ENCODE peak calls at places on chromosome X, in four cellular contexts. K is neuronal stem cell; O is H1; R is effector memory CD4-positive, alpha-beta T cell. J is an unnamed sample.

GRCh38 chrX:9342581-9343051 is 122.2 kb upstream of the TBL1X start:
- DNase-seq in K (peak; percentile 56), O (peak; percentile 46), R (no peak), J (peak; percentile 37)

GRCh38 chrX:21972721-21973120 is 32.2 kb downstream of the SMS start:
- DNase-seq in K (no peak), O (peak; percentile 3), R (peak; percentile 35), J (peak; percentile 26)

GRCh38 chrX:38890963-38891362 is 89.7 kb downstream of the MID1IP1 start:
- DNase-seq in K (no peak), O (no peak), R (no peak), J (no peak)

GRCh38 chrX:31706456-31706855 is 634.6 kb upstream of the FTHL17 start:
- DNase-seq in K (no peak), O (no peak), R (no peak), J (no peak)

GRCh38 chrX:26925088-26925487 is 538.1 kb downstream of the PPP4R3C start:
- DNase-seq in K (no peak), O (no peak), R (no peak), J (no peak)

GRCh38 chrX:17160971-17161370 is 214.0 kb upstream of the NHS start:
- DNase-seq in K (no peak), O (no peak), R (no peak), J (no peak)

GRCh38 chrX:149962010-149962409 is 23.7 kb upstream of the EOLA2 start:
- DNase-seq in K (no peak), O (no peak), R (no peak), J (no peak)

GRCh38 chrX:145910017-145910416 is 92.4 kb downstream of the SLITRK2 start:
- DNase-seq in K (no peak), O (no peak), R (no peak), J (no peak)

GRCh38 chrX:49995021-49995731 is 72.8 kb downstream of the CLCN5 start:
- DNase-seq in K (no peak), O (no peak), R (no peak), J (no peak)

GRCh38 chrX:68794486-68794885 is 34.3 kb upstream of the EFNB1 start:
- DNase-seq in K (no peak), O (no peak), R (no peak), J (no peak)

GRCh38 chrX:74557378-74557777 is 57.0 kb downstream of the RLIM start:
- DNase-seq in K (no peak), O (no peak), R (no peak), J (no peak)

GRCh38 chrX:2145672-2146412 is 354.9 kb downstream of the DHRSX start:
- DNase-seq in K (no peak), O (no peak), R (no peak), J (no peak)

GRCh38 chrX:2627272-2627867 is 63.7 kb upstream of the CD99 start:
- DNase-seq in K (no peak), O (no peak), R (no peak), J (peak; percentile 52)

GRCh38 chrX:105297041-105297440 is 76.5 kb upstream of the TEX13A start:
- DNase-seq in K (no peak), O (no peak), R (no peak), J (no peak)

GRCh38 chrX:49186125-49187027 is at the start of gene PRICKLE3:
- DNase-seq in K (no peak), O (no peak), R (peak; percentile 47), J (peak; percentile 62)

GRCh38 chrX:55796496-55796895 is 78.9 kb downstream of the RRAGB start:
- DNase-seq in K (no peak), O (no peak), R (no peak), J (no peak)

GRCh38 chrX:10755477-10756334 is 135.3 kb upstream of the MID1 start:
- DNase-seq in K (peak; percentile 43), O (peak; percentile 36), R (no peak), J (no peak)

GRCh38 chrX:100478714-100479113 is 68.6 kb upstream of the PCDH19 start:
- DNase-seq in K (no peak), O (no peak), R (no peak), J (no peak)

GRCh38 chrX:30635630-30636029 is 17.6 kb upstream of the GK start:
- DNase-seq in K (no peak), O (no peak), R (no peak), J (no peak)

GRCh38 chrX:97215166-97215565 is 331.5 kb downstream of the RPA4 start:
- DNase-seq in K (no peak), O (no peak), R (no peak), J (no peak)

GRCh38 chrX:53089224-53089842 is 4.6 kb upstream of the KANTR start:
- DNase-seq in K (no peak), O (no peak), R (peak; percentile 6), J (peak; percentile 60)

GRCh38 chrX:107678957-107679740 is 50.8 kb downstream of the PRPS1 start:
- DNase-seq in K (no peak), O (no peak), R (peak; percentile 44), J (peak; percentile 44)

GRCh38 chrX:110795645-110796510 is at the start of gene CHRDL1:
- DNase-seq in K (peak; percentile 18), O (no peak), R (no peak), J (no peak)

GRCh38 chrX:24110049-24110448 is 39.5 kb upstream of the ZFX start:
- DNase-seq in K (no peak), O (no peak), R (no peak), J (no peak)

GRCh38 chrX:58051346-58051745 is 141.1 kb upstream of the ZXDA start:
- DNase-seq in K (no peak), O (no peak), R (no peak), J (no peak)

GRCh38 chrX:39577206-39577605 is 520.6 kb downstream of the BCOR start:
- DNase-seq in K (no peak), O (no peak), R (no peak), J (no peak)

GRCh38 chrX:51742586-51742985 is 656 bp upstream of the GSPT2 start:
- DNase-seq in K (no peak), O (no peak), R (no peak), J (no peak)

GRCh38 chrX:109997786-109998452 is 5.0 kb upstream of the TMEM164 start:
- DNase-seq in K (no peak), O (no peak), R (no peak), J (no peak)

GRCh38 chrX:78960888-78961287 is 15.7 kb downstream of the P2RY10 start:
- DNase-seq in K (no peak), O (no peak), R (no peak), J (no peak)
- H3K4me1 ChIP-seq in K (no peaks in the 10 kb centered on the region), O (no peaks in the 10 kb centered on the region), R (peaks cover 8% of the 10 kb centered on the region), J (peaks cover 33% of the 10 kb centered on the region)

GRCh38 chrX:11756354-11757318 is 1.4 kb upstream of the MSL3 start:
- DNase-seq in K (no peak), O (no peak), R (no peak), J (no peak)
- H3K27ac ChIP-seq in K (no peak overlapping the region), O (no peak overlapping the region), R (no peak overlapping the region), J (peak overlapping the region; percentile 9)

GRCh38 chrX:19752043-19752442 is 135.4 kb downstream of the SH3KBP1 start:
- DNase-seq in K (no peak), O (no peak), R (no peak), J (peak; percentile 49)
- H3K4me1 ChIP-seq in K (peaks cover 6% of the 10 kb centered on the region), O (peaks cover 11% of the 10 kb centered on the region), R (peaks cover 40% of the 10 kb centered on the region), J (peaks cover 72% of the 10 kb centered on the region)

DNA sequence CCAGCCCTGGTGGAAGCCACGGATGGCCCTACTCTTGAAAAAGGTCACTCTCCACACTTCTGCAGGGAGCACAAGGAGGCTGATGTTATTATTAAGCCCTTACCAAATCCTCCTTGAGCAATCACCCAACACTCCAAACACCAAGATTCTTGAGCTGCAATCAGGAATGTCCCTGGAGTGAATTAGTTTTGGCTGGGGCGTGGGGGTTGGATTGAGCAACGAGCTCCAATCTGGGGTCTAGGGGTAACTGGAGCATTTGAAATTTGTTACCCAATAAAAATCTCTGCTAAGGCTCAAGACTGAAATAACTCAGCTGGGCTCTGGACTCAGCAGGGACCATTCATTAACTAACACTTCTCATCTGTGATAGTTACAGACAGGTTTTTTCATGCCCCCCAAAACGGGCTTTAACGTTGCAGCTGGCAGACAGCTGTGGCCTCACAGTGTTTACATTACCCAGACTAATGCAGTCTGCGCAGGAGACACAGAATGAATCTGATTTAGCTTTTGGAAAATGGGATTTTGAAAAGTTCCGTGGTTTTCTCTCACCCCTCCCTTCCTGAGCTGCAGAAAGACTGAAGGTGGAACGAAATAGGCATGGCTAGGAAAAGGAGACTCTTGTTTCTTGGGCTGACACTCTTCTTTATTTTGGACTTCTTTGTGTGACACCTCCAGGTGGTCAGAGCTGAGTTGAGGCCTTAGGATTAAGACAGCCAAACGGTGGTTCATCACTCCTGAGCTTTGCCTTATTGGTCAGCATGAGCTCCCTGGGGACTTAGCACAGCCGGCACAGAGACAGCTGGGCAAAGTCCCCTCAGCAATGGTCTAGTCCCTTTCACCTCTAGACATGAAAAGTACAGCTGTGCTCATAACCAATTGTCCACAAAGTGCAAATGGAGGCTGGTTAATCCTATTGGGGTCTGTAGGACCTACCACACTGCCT is 26.6 kb downstream of the PLAC1 start:
- DNase-seq in K (no peak), O (no peak), R (no peak), J (no peak)
- H3K27ac ChIP-seq in K (no peak overlapping the region), O (no peak overlapping the region), R (no peak overlapping the region), J (no peak overlapping the region)

GRCh38 chrX:29461039-29461438 is 754.3 kb upstream of the MAGEB2 start:
- DNase-seq in K (no peak), O (no peak), R (no peak), J (no peak)

GRCh38 chrX:29453333-29453732 is 762.0 kb upstream of the MAGEB2 start:
- DNase-seq in K (no peak), O (no peak), R (no peak), J (no peak)

DNA sequence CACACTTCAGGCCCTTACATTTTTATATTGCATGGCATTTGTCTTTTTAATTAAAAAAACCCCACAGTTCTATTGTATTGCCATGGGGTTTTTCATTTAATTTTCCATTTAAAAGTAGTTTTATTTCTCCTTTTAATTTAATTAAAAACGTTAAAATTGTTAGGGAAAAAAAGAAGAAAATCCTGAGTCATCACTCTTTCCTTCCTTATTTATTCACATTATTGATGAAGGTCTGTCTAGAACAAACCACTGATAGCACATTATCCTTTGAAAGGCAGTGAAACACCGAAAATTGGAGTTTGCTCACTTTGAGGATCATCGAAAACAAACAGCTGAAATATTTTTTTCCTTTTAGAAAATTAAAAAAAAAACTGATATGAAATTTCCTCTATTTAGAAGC is 759.7 kb upstream of the MAGEB2 start:
- DNase-seq in K (no peak), O (no peak), R (no peak), J (no peak)
- H3K4me1 ChIP-seq in K (no peaks in the 10 kb centered on the region), O (no peaks in the 10 kb centered on the region), R (no peaks in the 10 kb centered on the region), J (no peaks in the 10 kb centered on the region)

GRCh38 chrX:154399527-154400368 is 1.6 kb downstream of the RPL10 start:
- DNase-seq in K (no peak), O (no peak), R (no peak), J (peak; percentile 40)
- H3K27ac ChIP-seq in K (no peak overlapping the region), O (peak overlapping the region; percentile 79), R (peak overlapping the region; percentile 96), J (peak overlapping the region; percentile 98)